ENCODE peak calls at places on chromosomes 16 and 17, in seven cellular contexts. One of them, this sample, is unnamed.
A peak's percentile ranks its signal among the peaks of the same experiment; 100 is the strongest.

GRCh38 chr16:83356266-83356665 is 451.5 kb upstream of the HSBP1 start:
- DNase-seq in non-pigmented ciliary epithelial cell: peak; percentile 30
- DNase-seq in HFF-Myc: peak; percentile 43
- DNase-seq in H54: no peak
- DNase-seq in skeletal muscle cell: no peak
- DNase-seq in T-helper 1 cell: peak; percentile 8
- DNase-seq in NCI-H1092 treated with DMSO at 0.1 percent for 48 hours: peak; percentile 69
- DNase-seq in this sample: peak; percentile 63

GRCh38 chr16:4008116-4008515 is 108.1 kb downstream of the ADCY9 start:
- DNase-seq in NCI-H1092 treated with DMSO at 0.1 percent for 48 hours: no peak
- DNase-seq in T-helper 1 cell: no peak
- DNase-seq in HFF-Myc: no peak
- DNase-seq in skeletal muscle cell: no peak
- DNase-seq in non-pigmented ciliary epithelial cell: no peak
- DNase-seq in H54: no peak
- DNase-seq in this sample: no peak

GRCh38 chr17:64334851-64335250 is 55.8 kb downstream of the PECAM1 start:
- DNase-seq in T-helper 1 cell: no peak
- DNase-seq in non-pigmented ciliary epithelial cell: no peak
- DNase-seq in NCI-H1092 treated with DMSO at 0.1 percent for 48 hours: no peak
- DNase-seq in skeletal muscle cell: no peak
- DNase-seq in H54: no peak
- DNase-seq in HFF-Myc: no peak
- DNase-seq in this sample: no peak

GRCh38 chr17:11969565-11969964 is 27.7 kb downstream of the ZNF18 start:
- DNase-seq in H54: no peak
- DNase-seq in HFF-Myc: no peak
- DNase-seq in non-pigmented ciliary epithelial cell: no peak
- DNase-seq in T-helper 1 cell: no peak
- DNase-seq in skeletal muscle cell: no peak
- DNase-seq in NCI-H1092 treated with DMSO at 0.1 percent for 48 hours: no peak
- DNase-seq in this sample: no peak

GRCh38 chr16:52128407-52128806 is 418.5 kb downstream of the TOX3 start:
- DNase-seq in NCI-H1092 treated with DMSO at 0.1 percent for 48 hours: no peak
- DNase-seq in H54: no peak
- DNase-seq in HFF-Myc: no peak
- DNase-seq in non-pigmented ciliary epithelial cell: no peak
- DNase-seq in T-helper 1 cell: no peak
- DNase-seq in skeletal muscle cell: no peak
- DNase-seq in this sample: no peak

GRCh38 chr17:76271669-76272540 is 6.8 kb downstream of the UBALD2 start:
- DNase-seq in NCI-H1092 treated with DMSO at 0.1 percent for 48 hours: no peak
- DNase-seq in non-pigmented ciliary epithelial cell: no peak
- DNase-seq in T-helper 1 cell: peak; percentile 78
- DNase-seq in H54: no peak
- DNase-seq in skeletal muscle cell: no peak
- DNase-seq in HFF-Myc: no peak
- DNase-seq in this sample: no peak

GRCh38 chr16:29825145-29826044 is 5.1 kb downstream of the MVP start:
- DNase-seq in H54: peak; percentile 78
- DNase-seq in skeletal muscle cell: no peak
- DNase-seq in NCI-H1092 treated with DMSO at 0.1 percent for 48 hours: no peak
- DNase-seq in HFF-Myc: peak; percentile 70
- DNase-seq in T-helper 1 cell: peak; percentile 75
- DNase-seq in non-pigmented ciliary epithelial cell: peak; percentile 57
- DNase-seq in this sample: peak; percentile 77

GRCh38 chr17:38352245-38353083 is 820 bp downstream of the SOCS7 start:
- DNase-seq in NCI-H1092 treated with DMSO at 0.1 percent for 48 hours: peak; percentile 8
- DNase-seq in HFF-Myc: no peak
- DNase-seq in T-helper 1 cell: peak; percentile 12
- DNase-seq in skeletal muscle cell: no peak
- DNase-seq in H54: no peak
- DNase-seq in non-pigmented ciliary epithelial cell: no peak
- DNase-seq in this sample: peak; percentile 34

GRCh38 chr16:48499822-48500440 is 110.0 kb downstream of the N4BP1 start:
- DNase-seq in T-helper 1 cell: no peak
- DNase-seq in HFF-Myc: peak; percentile 75
- DNase-seq in non-pigmented ciliary epithelial cell: peak; percentile 71
- DNase-seq in NCI-H1092 treated with DMSO at 0.1 percent for 48 hours: no peak
- DNase-seq in skeletal muscle cell: peak; percentile 86
- DNase-seq in H54: no peak
- DNase-seq in this sample: peak; percentile 95

GRCh38 chr17:70905796-70906195 is 736.5 kb downstream of the KCNJ2 start:
- DNase-seq in H54: peak; percentile 50
- DNase-seq in non-pigmented ciliary epithelial cell: peak; percentile 100
- DNase-seq in T-helper 1 cell: no peak
- DNase-seq in NCI-H1092 treated with DMSO at 0.1 percent for 48 hours: no peak
- DNase-seq in HFF-Myc: peak; percentile 15
- DNase-seq in skeletal muscle cell: peak; percentile 99
- DNase-seq in this sample: peak; percentile 94

GRCh38 chr16:3413730-3414379 is 12.8 kb downstream of the ZNF174 start:
- DNase-seq in H54: no peak
- DNase-seq in non-pigmented ciliary epithelial cell: no peak
- DNase-seq in HFF-Myc: no peak
- DNase-seq in NCI-H1092 treated with DMSO at 0.1 percent for 48 hours: no peak
- DNase-seq in skeletal muscle cell: no peak
- DNase-seq in T-helper 1 cell: no peak
- DNase-seq in this sample: no peak

GRCh38 chr17:32878211-32878610 is 1.3 kb upstream of the MYO1D start:
- DNase-seq in non-pigmented ciliary epithelial cell: no peak
- DNase-seq in skeletal muscle cell: peak; percentile 42
- DNase-seq in H54: no peak
- DNase-seq in HFF-Myc: no peak
- DNase-seq in NCI-H1092 treated with DMSO at 0.1 percent for 48 hours: no peak
- DNase-seq in T-helper 1 cell: no peak
- DNase-seq in this sample: no peak

GRCh38 chr17:70655179-70655578 is 485.8 kb downstream of the KCNJ2 start:
- DNase-seq in non-pigmented ciliary epithelial cell: no peak
- DNase-seq in skeletal muscle cell: no peak
- DNase-seq in H54: no peak
- DNase-seq in NCI-H1092 treated with DMSO at 0.1 percent for 48 hours: peak; percentile 55
- DNase-seq in HFF-Myc: no peak
- DNase-seq in T-helper 1 cell: no peak
- DNase-seq in this sample: no peak

GRCh38 chr17:62321451-62321850 is 58.9 kb upstream of the EFCAB3 start:
- DNase-seq in NCI-H1092 treated with DMSO at 0.1 percent for 48 hours: no peak
- DNase-seq in T-helper 1 cell: no peak
- DNase-seq in HFF-Myc: no peak
- DNase-seq in skeletal muscle cell: peak; percentile 51
- DNase-seq in H54: no peak
- DNase-seq in non-pigmented ciliary epithelial cell: peak; percentile 13
- DNase-seq in this sample: peak; percentile 72

GRCh38 chr16:79599256-79599836 is 1.2 kb downstream of the MAF start:
- DNase-seq in T-helper 1 cell: no peak
- DNase-seq in skeletal muscle cell: no peak
- DNase-seq in H54: no peak
- DNase-seq in HFF-Myc: no peak
- DNase-seq in non-pigmented ciliary epithelial cell: no peak
- DNase-seq in NCI-H1092 treated with DMSO at 0.1 percent for 48 hours: peak; percentile 74
- DNase-seq in this sample: no peak

GRCh38 chr16:19809693-19810092 is 75.0 kb downstream of the GPRC5B start:
- DNase-seq in NCI-H1092 treated with DMSO at 0.1 percent for 48 hours: no peak
- DNase-seq in skeletal muscle cell: no peak
- DNase-seq in T-helper 1 cell: no peak
- DNase-seq in H54: no peak
- DNase-seq in HFF-Myc: no peak
- DNase-seq in non-pigmented ciliary epithelial cell: no peak
- DNase-seq in this sample: no peak

GRCh38 chr17:61209099-61209439 is 190.6 kb upstream of the TBX2 start:
- DNase-seq in T-helper 1 cell: no peak
- DNase-seq in skeletal muscle cell: no peak
- DNase-seq in HFF-Myc: no peak
- DNase-seq in non-pigmented ciliary epithelial cell: no peak
- DNase-seq in NCI-H1092 treated with DMSO at 0.1 percent for 48 hours: no peak
- DNase-seq in H54: no peak
- DNase-seq in this sample: no peak

GRCh38 chr16:84283314-84284167 is 11.1 kb upstream of the WFDC1 start:
- DNase-seq in T-helper 1 cell: no peak
- DNase-seq in H54: no peak
- DNase-seq in NCI-H1092 treated with DMSO at 0.1 percent for 48 hours: no peak
- DNase-seq in skeletal muscle cell: no peak
- DNase-seq in non-pigmented ciliary epithelial cell: no peak
- DNase-seq in HFF-Myc: no peak
- DNase-seq in this sample: no peak

GRCh38 chr17:2412561-2413021 is 11.7 kb upstream of the MNT start:
- DNase-seq in H54: no peak
- DNase-seq in skeletal muscle cell: no peak
- DNase-seq in HFF-Myc: no peak
- DNase-seq in non-pigmented ciliary epithelial cell: no peak
- DNase-seq in NCI-H1092 treated with DMSO at 0.1 percent for 48 hours: no peak
- DNase-seq in T-helper 1 cell: no peak
- DNase-seq in this sample: peak; percentile 48

GRCh38 chr16:47019563-47019962 is 46.1 kb upstream of the DNAJA2 start:
- DNase-seq in H54: no peak
- DNase-seq in NCI-H1092 treated with DMSO at 0.1 percent for 48 hours: no peak
- DNase-seq in skeletal muscle cell: no peak
- DNase-seq in T-helper 1 cell: no peak
- DNase-seq in non-pigmented ciliary epithelial cell: no peak
- DNase-seq in HFF-Myc: no peak
- DNase-seq in this sample: peak; percentile 14

GRCh38 chr17:17809527-17810373 is 27.0 kb downstream of the SREBF1 start:
- DNase-seq in NCI-H1092 treated with DMSO at 0.1 percent for 48 hours: no peak
- DNase-seq in skeletal muscle cell: peak; percentile 35
- DNase-seq in T-helper 1 cell: no peak
- DNase-seq in non-pigmented ciliary epithelial cell: no peak
- DNase-seq in HFF-Myc: no peak
- DNase-seq in H54: no peak
- DNase-seq in this sample: peak; percentile 68

GRCh38 chr16:72952404-72953301 is 95.3 kb downstream of the ZFHX3 start:
- DNase-seq in NCI-H1092 treated with DMSO at 0.1 percent for 48 hours: no peak
- DNase-seq in non-pigmented ciliary epithelial cell: peak; percentile 81
- DNase-seq in H54: no peak
- DNase-seq in skeletal muscle cell: peak; percentile 58
- DNase-seq in HFF-Myc: no peak
- DNase-seq in T-helper 1 cell: no peak
- DNase-seq in this sample: peak; percentile 91

GRCh38 chr17:58920773-58921172 is 165.1 kb downstream of the PPM1E start:
- DNase-seq in T-helper 1 cell: peak; percentile 1
- DNase-seq in non-pigmented ciliary epithelial cell: no peak
- DNase-seq in HFF-Myc: no peak
- DNase-seq in skeletal muscle cell: no peak
- DNase-seq in NCI-H1092 treated with DMSO at 0.1 percent for 48 hours: no peak
- DNase-seq in H54: no peak
- DNase-seq in this sample: no peak

GRCh38 chr17:382644-383533 is 30.3 kb upstream of the RPH3AL start:
- DNase-seq in T-helper 1 cell: no peak
- DNase-seq in HFF-Myc: no peak
- DNase-seq in H54: no peak
- DNase-seq in NCI-H1092 treated with DMSO at 0.1 percent for 48 hours: no peak
- DNase-seq in skeletal muscle cell: peak; percentile 49
- DNase-seq in non-pigmented ciliary epithelial cell: peak; percentile 15
- DNase-seq in this sample: peak; percentile 65

GRCh38 chr17:46772013-46772878 is 46.2 kb downstream of the WNT3 start:
- DNase-seq in T-helper 1 cell: no peak
- DNase-seq in NCI-H1092 treated with DMSO at 0.1 percent for 48 hours: peak; percentile 34
- DNase-seq in non-pigmented ciliary epithelial cell: no peak
- DNase-seq in H54: peak; percentile 79
- DNase-seq in skeletal muscle cell: no peak
- DNase-seq in HFF-Myc: no peak
- DNase-seq in this sample: no peak

GRCh38 chr16:85675528-85675927 is 13.2 kb downstream of the GINS2 start:
- DNase-seq in skeletal muscle cell: no peak
- DNase-seq in H54: no peak
- DNase-seq in non-pigmented ciliary epithelial cell: no peak
- DNase-seq in HFF-Myc: peak; percentile 42
- DNase-seq in NCI-H1092 treated with DMSO at 0.1 percent for 48 hours: peak; percentile 25
- DNase-seq in T-helper 1 cell: no peak
- DNase-seq in this sample: peak; percentile 40

GRCh38 chr16:18839555-18839954 is 38.2 kb upstream of the ARL6IP1 start:
- DNase-seq in HFF-Myc: no peak
- DNase-seq in skeletal muscle cell: no peak
- DNase-seq in non-pigmented ciliary epithelial cell: no peak
- DNase-seq in T-helper 1 cell: no peak
- DNase-seq in H54: no peak
- DNase-seq in NCI-H1092 treated with DMSO at 0.1 percent for 48 hours: no peak
- DNase-seq in this sample: no peak